ENCODE peak calls at places on chromosome 6, in ten cellular contexts. One of them, this sample, is unnamed. For H3K4me1, the result is how much of the 10 kb centered on the place peaks cover.

GRCh38 chr6:111474771-111475170 is 8.2 kb downstream of the REV3L start:
- DNase-seq in sigmoid colon: no peak
- DNase-seq in mammary epithelial cell: no peak
- DNase-seq in neural progenitor cell: no peak
- DNase-seq in fibroblast of lung: no peak
- DNase-seq in PC-9: no peak
- DNase-seq in psoas muscle: no peak
- DNase-seq in tibial nerve: no peak
- DNase-seq in endothelial cell of umbilical vein: no peak
- DNase-seq in tibial artery: no peak
- DNase-seq in this sample: no peak

GRCh38 chr6:166736606-166737005 is 109.6 kb upstream of the RPS6KA2 start:
- DNase-seq in endothelial cell of umbilical vein: peak
- DNase-seq in tibial artery: no peak
- DNase-seq in mammary epithelial cell: peak
- DNase-seq in neural progenitor cell: no peak
- DNase-seq in PC-9: peak
- DNase-seq in sigmoid colon: no peak
- DNase-seq in fibroblast of lung: peak
- DNase-seq in psoas muscle: no peak
- DNase-seq in tibial nerve: no peak
- DNase-seq in this sample: no peak

GRCh38 chr6:42230320-42231034 is 12.8 kb upstream of the MRPS10 start:
- DNase-seq in fibroblast of lung: no peak
- DNase-seq in endothelial cell of umbilical vein: peak
- DNase-seq in sigmoid colon: no peak
- DNase-seq in neural progenitor cell: no peak
- DNase-seq in psoas muscle: no peak
- DNase-seq in mammary epithelial cell: no peak
- DNase-seq in tibial artery: no peak
- DNase-seq in PC-9: no peak
- DNase-seq in tibial nerve: no peak
- DNase-seq in this sample: no peak

GRCh38 chr6:100175814-100176275 is 181.8 kb upstream of the MCHR2 start:
- DNase-seq in endothelial cell of umbilical vein: peak
- DNase-seq in sigmoid colon: no peak
- DNase-seq in psoas muscle: no peak
- DNase-seq in PC-9: peak
- DNase-seq in neural progenitor cell: no peak
- DNase-seq in tibial artery: no peak
- DNase-seq in fibroblast of lung: peak
- DNase-seq in tibial nerve: no peak
- DNase-seq in mammary epithelial cell: peak
- DNase-seq in this sample: no peak

GRCh38 chr6:49668083-49668511 is 31.5 kb upstream of the RHAG start:
- DNase-seq in PC-9: peak
- DNase-seq in fibroblast of lung: no peak
- DNase-seq in endothelial cell of umbilical vein: no peak
- DNase-seq in sigmoid colon: no peak
- DNase-seq in mammary epithelial cell: no peak
- DNase-seq in tibial artery: no peak
- DNase-seq in tibial nerve: no peak
- DNase-seq in psoas muscle: no peak
- DNase-seq in neural progenitor cell: no peak
- DNase-seq in this sample: no peak

GRCh38 chr6:112827793-112828192 is 480.7 kb downstream of the RFPL4B start:
- DNase-seq in mammary epithelial cell: no peak
- DNase-seq in sigmoid colon: peak
- DNase-seq in PC-9: no peak
- DNase-seq in psoas muscle: peak
- DNase-seq in fibroblast of lung: peak
- DNase-seq in neural progenitor cell: peak
- DNase-seq in endothelial cell of umbilical vein: peak
- DNase-seq in tibial nerve: no peak
- DNase-seq in tibial artery: peak
- DNase-seq in this sample: no peak

GRCh38 chr6:56868687-56869086 is 86.2 kb upstream of the BEND6 start:
- DNase-seq in sigmoid colon: no peak
- DNase-seq in tibial artery: no peak
- DNase-seq in endothelial cell of umbilical vein: peak
- DNase-seq in PC-9: peak
- DNase-seq in mammary epithelial cell: peak
- DNase-seq in tibial nerve: no peak
- DNase-seq in neural progenitor cell: no peak
- DNase-seq in psoas muscle: no peak
- DNase-seq in fibroblast of lung: peak
- DNase-seq in this sample: no peak

GRCh38 chr6:130116273-130116672 is 97.9 kb downstream of the L3MBTL3 start:
- DNase-seq in mammary epithelial cell: no peak
- DNase-seq in neural progenitor cell: no peak
- DNase-seq in fibroblast of lung: no peak
- DNase-seq in psoas muscle: no peak
- DNase-seq in tibial nerve: no peak
- DNase-seq in tibial artery: no peak
- DNase-seq in sigmoid colon: no peak
- DNase-seq in endothelial cell of umbilical vein: no peak
- DNase-seq in PC-9: no peak
- DNase-seq in this sample: no peak

GRCh38 chr6:136767583-136768307 is 24.5 kb downstream of the MAP3K5 start:
- DNase-seq in mammary epithelial cell: no peak
- DNase-seq in endothelial cell of umbilical vein: no peak
- DNase-seq in neural progenitor cell: no peak
- DNase-seq in psoas muscle: no peak
- DNase-seq in tibial nerve: no peak
- DNase-seq in fibroblast of lung: no peak
- DNase-seq in sigmoid colon: no peak
- DNase-seq in tibial artery: no peak
- DNase-seq in PC-9: no peak
- DNase-seq in this sample: no peak

GRCh38 chr6:89430563-89430962 is 2.4 kb upstream of the ANKRD6 start:
- DNase-seq in tibial nerve: no peak
- DNase-seq in psoas muscle: no peak
- DNase-seq in endothelial cell of umbilical vein: no peak
- DNase-seq in neural progenitor cell: peak
- DNase-seq in sigmoid colon: no peak
- DNase-seq in fibroblast of lung: peak
- DNase-seq in PC-9: no peak
- DNase-seq in mammary epithelial cell: no peak
- DNase-seq in tibial artery: no peak
- DNase-seq in this sample: no peak

GRCh38 chr6:37365791-37366190 is 12.0 kb downstream of the RNF8 start:
- DNase-seq in endothelial cell of umbilical vein: peak
- DNase-seq in neural progenitor cell: no peak
- DNase-seq in sigmoid colon: no peak
- DNase-seq in tibial nerve: no peak
- DNase-seq in psoas muscle: no peak
- DNase-seq in PC-9: no peak
- DNase-seq in mammary epithelial cell: no peak
- DNase-seq in fibroblast of lung: peak
- DNase-seq in tibial artery: no peak
- DNase-seq in this sample: no peak

GRCh38 chr6:89483111-89483720 is 50.3 kb downstream of the ANKRD6 start:
- DNase-seq in sigmoid colon: no peak
- DNase-seq in PC-9: no peak
- DNase-seq in psoas muscle: peak
- DNase-seq in tibial artery: peak
- DNase-seq in mammary epithelial cell: no peak
- DNase-seq in tibial nerve: no peak
- DNase-seq in fibroblast of lung: peak
- DNase-seq in endothelial cell of umbilical vein: no peak
- DNase-seq in neural progenitor cell: peak
- DNase-seq in this sample: peak

GRCh38 chr6:167558213-167558869 is 233.5 kb downstream of the TTLL2 start:
- DNase-seq in fibroblast of lung: no peak
- DNase-seq in tibial artery: no peak
- DNase-seq in endothelial cell of umbilical vein: no peak
- DNase-seq in sigmoid colon: peak
- DNase-seq in neural progenitor cell: no peak
- DNase-seq in psoas muscle: no peak
- DNase-seq in mammary epithelial cell: no peak
- DNase-seq in tibial nerve: no peak
- DNase-seq in PC-9: no peak
- DNase-seq in this sample: no peak

GRCh38 chr6:1688396-1688795 is 78.7 kb downstream of the FOXC1 start:
- DNase-seq in sigmoid colon: no peak
- DNase-seq in neural progenitor cell: no peak
- DNase-seq in endothelial cell of umbilical vein: no peak
- DNase-seq in PC-9: no peak
- DNase-seq in fibroblast of lung: no peak
- DNase-seq in tibial nerve: no peak
- DNase-seq in tibial artery: no peak
- DNase-seq in mammary epithelial cell: no peak
- DNase-seq in psoas muscle: no peak
- DNase-seq in this sample: no peak

GRCh38 chr6:135540207-135540877 is 42.8 kb upstream of the AHI1 start:
- DNase-seq in neural progenitor cell: no peak
- DNase-seq in PC-9: no peak
- DNase-seq in psoas muscle: no peak
- DNase-seq in fibroblast of lung: peak
- DNase-seq in mammary epithelial cell: no peak
- DNase-seq in sigmoid colon: no peak
- DNase-seq in tibial artery: no peak
- DNase-seq in tibial nerve: no peak
- DNase-seq in endothelial cell of umbilical vein: peak
- DNase-seq in this sample: no peak

GRCh38 chr6:44052419-44053011 is 74.7 kb downstream of the MRPL14 start:
- DNase-seq in sigmoid colon: peak
- DNase-seq in endothelial cell of umbilical vein: no peak
- DNase-seq in mammary epithelial cell: peak
- DNase-seq in neural progenitor cell: peak
- DNase-seq in fibroblast of lung: peak
- DNase-seq in psoas muscle: peak
- DNase-seq in tibial artery: peak
- DNase-seq in PC-9: peak
- DNase-seq in tibial nerve: no peak
- DNase-seq in this sample: no peak
- H3K4me1 ChIP-seq in sigmoid colon: half or more
- H3K4me1 ChIP-seq in endothelial cell of umbilical vein: under half
- H3K4me1 ChIP-seq in mammary epithelial cell: half or more
- H3K4me1 ChIP-seq in neural progenitor cell: under half
- H3K4me1 ChIP-seq in fibroblast of lung: half or more
- H3K4me1 ChIP-seq in psoas muscle: under half
- H3K4me1 ChIP-seq in tibial artery: under half
- H3K4me1 ChIP-seq in PC-9: half or more
- H3K4me1 ChIP-seq in tibial nerve: half or more
- H3K4me1 ChIP-seq in this sample: under half

DNA sequence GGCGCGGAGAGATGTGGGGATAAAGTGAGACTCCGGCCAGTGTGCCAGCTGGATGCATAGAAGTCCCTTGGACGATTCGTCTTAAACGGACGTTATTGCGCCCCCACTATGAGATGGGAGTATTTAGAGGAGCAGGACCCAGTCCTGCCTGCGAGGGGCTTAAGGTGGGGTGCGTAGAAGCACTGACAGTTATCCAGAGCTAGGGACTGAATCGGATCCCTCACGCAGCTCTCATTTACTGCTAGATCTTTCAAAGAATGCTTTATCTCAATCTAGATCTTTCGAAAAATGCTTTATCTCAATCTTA is 648 bp downstream of the NT5E start:
- DNase-seq in psoas muscle: no peak
- DNase-seq in endothelial cell of umbilical vein: no peak
- DNase-seq in tibial artery: no peak
- DNase-seq in neural progenitor cell: no peak
- DNase-seq in mammary epithelial cell: no peak
- DNase-seq in tibial nerve: no peak
- DNase-seq in PC-9: no peak
- DNase-seq in fibroblast of lung: peak
- DNase-seq in sigmoid colon: no peak
- DNase-seq in this sample: no peak
- H3K27ac ChIP-seq in psoas muscle: peak
- H3K27ac ChIP-seq in endothelial cell of umbilical vein: peak
- H3K27ac ChIP-seq in tibial artery: peak
- H3K27ac ChIP-seq in neural progenitor cell: no peak
- H3K27ac ChIP-seq in mammary epithelial cell: peak
- H3K27ac ChIP-seq in tibial nerve: peak
- H3K27ac ChIP-seq in PC-9: peak
- H3K27ac ChIP-seq in fibroblast of lung: peak
- H3K27ac ChIP-seq in sigmoid colon: peak
- H3K27ac ChIP-seq in this sample: peak

DNA sequence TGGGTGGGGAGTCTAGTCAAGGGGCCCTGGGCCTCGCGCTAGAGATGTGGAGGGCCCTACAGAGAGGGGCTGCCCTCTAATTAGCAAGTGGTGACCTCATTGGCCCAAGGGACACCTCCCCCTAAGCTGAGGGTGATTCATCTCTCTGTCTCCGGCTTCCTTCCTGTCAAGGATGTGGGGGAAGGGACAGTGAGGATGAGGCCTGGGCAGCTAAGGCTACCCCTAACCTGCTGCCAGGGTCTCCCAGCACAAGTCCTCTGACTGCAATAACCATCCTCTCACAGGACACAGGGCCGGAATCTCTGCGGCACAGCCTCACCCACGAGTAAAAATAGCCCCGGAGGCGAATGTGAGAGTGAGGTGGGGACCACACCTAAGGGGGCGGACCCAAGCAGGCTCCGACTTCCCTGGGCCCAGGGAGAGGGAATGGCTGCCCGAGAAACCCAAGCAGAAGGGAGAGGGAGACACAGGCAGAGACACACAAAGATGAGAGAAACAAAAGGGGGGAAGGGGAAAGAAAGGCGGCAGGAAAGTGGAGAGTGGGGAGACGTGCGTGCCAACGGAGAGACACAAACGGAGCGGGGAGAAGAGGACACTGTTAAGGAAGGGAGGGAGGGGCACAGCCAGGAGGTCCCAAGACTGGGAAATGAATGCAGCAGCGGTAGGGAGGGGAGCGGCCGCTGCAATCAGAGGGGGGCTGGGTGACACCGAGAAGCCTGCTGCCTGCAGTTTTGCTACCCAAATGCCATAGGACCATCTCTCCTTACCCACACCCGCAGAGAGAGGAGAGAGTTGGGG is 1.4 kb downstream of the CLIC1 start:
- DNase-seq in psoas muscle: no peak
- DNase-seq in neural progenitor cell: peak
- DNase-seq in endothelial cell of umbilical vein: peak
- DNase-seq in tibial nerve: no peak
- DNase-seq in fibroblast of lung: peak
- DNase-seq in sigmoid colon: no peak
- DNase-seq in PC-9: peak
- DNase-seq in tibial artery: peak
- DNase-seq in mammary epithelial cell: peak
- DNase-seq in this sample: peak
- H3K4me1 ChIP-seq in psoas muscle: under half
- H3K4me1 ChIP-seq in neural progenitor cell: under half
- H3K4me1 ChIP-seq in endothelial cell of umbilical vein: under half
- H3K4me1 ChIP-seq in tibial nerve: half or more
- H3K4me1 ChIP-seq in fibroblast of lung: under half
- H3K4me1 ChIP-seq in sigmoid colon: under half
- H3K4me1 ChIP-seq in PC-9: under half
- H3K4me1 ChIP-seq in tibial artery: under half
- H3K4me1 ChIP-seq in mammary epithelial cell: under half
- H3K4me1 ChIP-seq in this sample: under half

GRCh38 chr6:122818866-122819265 is 29.8 kb downstream of the SMPDL3A start:
- DNase-seq in fibroblast of lung: peak
- DNase-seq in PC-9: no peak
- DNase-seq in sigmoid colon: no peak
- DNase-seq in neural progenitor cell: peak
- DNase-seq in tibial nerve: no peak
- DNase-seq in mammary epithelial cell: no peak
- DNase-seq in endothelial cell of umbilical vein: no peak
- DNase-seq in tibial artery: no peak
- DNase-seq in psoas muscle: no peak
- DNase-seq in this sample: no peak
- H3K27ac ChIP-seq in fibroblast of lung: no peak
- H3K27ac ChIP-seq in PC-9: no peak
- H3K27ac ChIP-seq in sigmoid colon: no peak
- H3K27ac ChIP-seq in neural progenitor cell: no peak
- H3K27ac ChIP-seq in tibial nerve: no peak
- H3K27ac ChIP-seq in mammary epithelial cell: no peak
- H3K27ac ChIP-seq in endothelial cell of umbilical vein: no peak
- H3K27ac ChIP-seq in tibial artery: no peak
- H3K27ac ChIP-seq in psoas muscle: no peak
- H3K27ac ChIP-seq in this sample: no peak

GRCh38 chr6:15320683-15321082 is 74.8 kb downstream of the JARID2 start:
- DNase-seq in mammary epithelial cell: peak
- DNase-seq in tibial nerve: no peak
- DNase-seq in PC-9: no peak
- DNase-seq in tibial artery: no peak
- DNase-seq in fibroblast of lung: peak
- DNase-seq in endothelial cell of umbilical vein: no peak
- DNase-seq in psoas muscle: no peak
- DNase-seq in neural progenitor cell: no peak
- DNase-seq in sigmoid colon: no peak
- DNase-seq in this sample: no peak
- H3K4me1 ChIP-seq in mammary epithelial cell: under half
- H3K4me1 ChIP-seq in tibial nerve: half or more
- H3K4me1 ChIP-seq in PC-9: under half
- H3K4me1 ChIP-seq in tibial artery: under half
- H3K4me1 ChIP-seq in fibroblast of lung: under half
- H3K4me1 ChIP-seq in endothelial cell of umbilical vein: under half
- H3K4me1 ChIP-seq in psoas muscle: under half
- H3K4me1 ChIP-seq in neural progenitor cell: under half
- H3K4me1 ChIP-seq in sigmoid colon: under half
- H3K4me1 ChIP-seq in this sample: under half

This sample was measured in left lung.